ENCODE peak calls at places on chromosome 14, in six cellular contexts. R, I, M, C, W and B are unnamed samples. For H3K4me1, the result is how much of the 10 kb centered on the place peaks cover.

GRCh38 chr14:71344506-71344905 is 437.2 kb downstream of the PCNX1 start:
- DNase-seq in R (no peak), I (no peak), M (no peak), C (no peak), W (no peak), B (no peak)

GRCh38 chr14:55221186-55221585 is 29.8 kb upstream of the DLGAP5 start:
- DNase-seq in R (no peak), I (peak), M (no peak), C (no peak), W (no peak), B (no peak)

GRCh38 chr14:24398298-24398942 is 383 bp upstream of the NYNRIN start:
- DNase-seq in R (no peak), I (no peak), M (no peak), C (no peak), W (peak), B (no peak)

GRCh38 chr14:52020866-52021717 is 31.7 kb downstream of the RTRAF start:
- DNase-seq in R (no peak), I (no peak), M (no peak), C (no peak), W (no peak), B (no peak)

GRCh38 chr14:72420749-72421452 is 473.0 kb downstream of the DPF3 start:
- DNase-seq in R (peak), I (peak), M (peak), C (no peak), W (peak), B (peak)

GRCh38 chr14:66104486-66104885 is 381.7 kb upstream of the CCDC196 start:
- DNase-seq in R (no peak), I (no peak), M (no peak), C (no peak), W (no peak), B (no peak)

GRCh38 chr14:54778618-54779017 is 124.0 kb downstream of the GCH1 start:
- DNase-seq in R (no peak), I (no peak), M (no peak), C (no peak), W (peak), B (no peak)

GRCh38 chr14:24630872-24631477 is 3.0 kb downstream of the GZMB start:
- DNase-seq in R (no peak), I (no peak), M (no peak), C (no peak), W (no peak), B (no peak)

GRCh38 chr14:76024211-76024907 is 38.8 kb downstream of the IFT43 start:
- DNase-seq in R (no peak), I (no peak), M (no peak), C (no peak), W (no peak), B (no peak)

GRCh38 chr14:88232783-88233182 is 90.3 kb downstream of the KCNK10 start:
- DNase-seq in R (no peak), I (no peak), M (no peak), C (no peak), W (no peak), B (no peak)

GRCh38 chr14:29321646-29322045 is 555.1 kb downstream of the FOXG1 start:
- DNase-seq in R (no peak), I (peak), M (no peak), C (no peak), W (no peak), B (no peak)

GRCh38 chr14:77142289-77142814 is 761 bp upstream of the ZDHHC22 start:
- DNase-seq in R (no peak), I (no peak), M (no peak), C (peak), W (no peak), B (no peak)

GRCh38 chr14:101761881-101762529 is 496 bp downstream of the PPP2R5C start:
- DNase-seq in R (peak), I (no peak), M (peak), C (peak), W (peak), B (no peak)

GRCh38 chr14:76040704-76041103 is 55.1 kb downstream of the IFT43 start:
- DNase-seq in R (no peak), I (no peak), M (no peak), C (no peak), W (no peak), B (no peak)

GRCh38 chr14:101772770-101773169 is 11.3 kb downstream of the PPP2R5C start:
- DNase-seq in R (no peak), I (no peak), M (no peak), C (no peak), W (no peak), B (no peak)

GRCh38 chr14:51653096-51653814 is 1.5 kb downstream of the FRMD6 start:
- DNase-seq in R (peak), I (peak), M (no peak), C (no peak), W (no peak), B (no peak)

GRCh38 chr14:49139593-49139992 is 446.6 kb downstream of the RPS29 start:
- DNase-seq in R (no peak), I (peak), M (no peak), C (no peak), W (no peak), B (no peak)

GRCh38 chr14:78153069-78153351 is 17.2 kb upstream of the NRXN3 start:
- DNase-seq in R (no peak), I (peak), M (no peak), C (no peak), W (no peak), B (no peak)

GRCh38 chr14:104358528-104359300 is 220.3 kb downstream of the KIF26A start:
- DNase-seq in R (no peak), I (no peak), M (no peak), C (no peak), W (no peak), B (no peak)

GRCh38 chr14:39417014-39417413 is 15.2 kb downstream of the FBXO33 start:
- DNase-seq in R (no peak), I (no peak), M (no peak), C (no peak), W (no peak), B (no peak)

GRCh38 chr14:54467280-54467679 is 21.5 kb downstream of the GMFB start:
- DNase-seq in R (no peak), I (no peak), M (no peak), C (no peak), W (no peak), B (no peak)

GRCh38 chr14:73752297-73752992 is 38.3 kb upstream of the PNMA1 start:
- DNase-seq in R (peak), I (peak), M (no peak), C (peak), W (peak), B (no peak)

GRCh38 chr14:54567634-54568561 is 970 bp downstream of the SAMD4A start:
- DNase-seq in R (peak), I (peak), M (peak), C (peak), W (peak), B (peak)

GRCh38 chr14:68521952-68522509 is 270.8 kb downstream of the ZFP36L1 start:
- DNase-seq in R (no peak), I (no peak), M (no peak), C (no peak), W (no peak), B (no peak)
- H3K27ac ChIP-seq in R (no peak), I (no peak), M (no peak), C (no peak), W (peak), B (no peak)

DNA sequence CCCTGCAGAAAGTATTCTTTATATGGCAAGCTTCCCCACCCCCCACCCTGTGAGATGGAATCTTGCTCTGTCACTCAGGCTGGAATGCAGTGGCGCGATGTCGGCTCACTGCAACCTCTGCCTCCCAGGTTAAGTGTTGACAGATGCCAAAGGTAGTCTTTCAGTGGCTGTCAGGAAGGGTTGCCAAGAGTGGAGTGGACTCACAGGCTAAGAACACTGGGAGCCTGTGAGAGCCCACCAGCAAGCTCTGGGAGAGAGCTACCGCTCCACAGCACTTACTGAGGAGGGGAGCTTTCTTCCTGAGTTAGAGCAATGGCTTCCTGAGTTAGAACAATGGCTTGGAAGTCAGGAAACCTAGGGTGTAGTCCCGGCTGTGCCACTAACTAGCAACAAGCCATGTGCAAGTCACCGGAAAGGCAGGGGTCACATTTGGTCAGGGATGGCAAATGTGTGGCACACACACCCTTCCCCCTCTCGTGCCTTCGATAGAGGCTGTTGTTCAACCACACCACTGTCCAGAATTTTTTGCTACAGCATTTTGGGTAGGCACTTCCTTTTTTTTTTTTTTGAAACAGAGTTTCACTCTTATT is 2.6 kb downstream of the RNASE1 start:
- DNase-seq in R (no peak), I (no peak), M (no peak), C (peak), W (peak), B (no peak)
- H3K4me1 ChIP-seq in R (under half), I (under half), M (under half), C (half or more), W (under half), B (under half)

GRCh38 chr14:23141706-23142467 is 22.8 kb upstream of the CEBPE start:
- DNase-seq in R (no peak), I (peak), M (no peak), C (no peak), W (peak), B (no peak)
- H3K27ac ChIP-seq in R (no peak), I (no peak), M (no peak), C (no peak), W (peak), B (no peak)

DNA sequence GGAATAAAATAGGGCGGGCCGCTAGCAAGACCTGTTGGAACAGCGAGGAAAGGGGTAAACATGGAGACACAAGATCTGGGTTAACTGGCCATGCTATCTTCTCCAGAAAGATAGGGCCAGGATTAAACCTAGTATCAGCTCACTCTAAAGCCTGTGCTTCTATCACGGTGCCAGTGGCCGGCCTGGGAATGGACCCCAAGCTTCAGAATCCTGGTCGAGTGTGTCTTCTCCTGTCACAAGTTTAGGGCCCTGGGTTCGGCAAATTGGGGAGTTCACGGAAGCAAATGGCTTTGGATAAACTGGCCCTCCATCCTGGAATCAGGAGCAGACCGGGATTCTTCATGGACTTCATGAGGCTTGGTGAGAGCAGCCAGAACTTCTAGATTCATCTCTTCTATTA is 82.2 kb downstream of the LGMN start:
- DNase-seq in R (no peak), I (no peak), M (no peak), C (no peak), W (no peak), B (no peak)
- H3K4me1 ChIP-seq in R (under half), I (under half), M (half or more), C (half or more), W (under half), B (under half)